ENCODE peak calls at places on chromosomes 4 and X, in eight cellular contexts. Z is stimulated activated CD8-positive, alpha-beta memory T cell treated with anti-CD3 and anti-CD28 coated beads, Interleukin-4, amount 100 ng/mL, for 24 hours; Q is A549; J is left ventricle myocardium inferior; O is dorsolateral prefrontal cortex; V is GM23338; D is stimulated activated naive CD8-positive, alpha-beta T cell treated with anti-CD3 and anti-CD28 coated beads, Interleukin-15, Interleukin-2, amounts not matched to agents 100 U/mL and 50 U/mL, for 24 hours; W is AML-193. Y is an unnamed sample.
A peak's percentile ranks its signal among the peaks of the same experiment; 100 is the strongest.

GRCh38 chrX:106612403-106612789 is 618 bp downstream of the RADX start:
- DNase-seq in O (no peak), Q (no peak), D (no peak), J (no peak), V (peak; percentile 21), W (no peak), Z (no peak), Y (no peak)

GRCh38 chr4:1240721-1241465 is 8.0 kb downstream of the CTBP1 start:
- DNase-seq in Q (no peak), Z (no peak), W (no peak), J (no peak), V (no peak), D (no peak), O (no peak), Y (no peak)

GRCh38 chr4:10737335-10737734 is 52.8 kb upstream of the CLNK start:
- DNase-seq in Z (no peak), D (no peak), W (no peak), J (no peak), O (no peak), V (peak; percentile 1), Q (no peak), Y (no peak)

GRCh38 chr4:30720021-30720655 is at the start of gene PCDH7:
- DNase-seq in Z (no peak), J (peak; percentile 22), O (peak; percentile 54), D (peak; percentile 19), V (peak; percentile 77), Q (peak; percentile 7), W (no peak), Y (no peak)

GRCh38 chr4:39932776-39933402 is 44.8 kb downstream of the PDS5A start:
- DNase-seq in Q (no peak), O (no peak), J (no peak), D (no peak), Z (no peak), W (no peak), V (no peak), Y (no peak)

GRCh38 chr4:20395160-20395773 is 143.6 kb downstream of the SLIT2 start:
- DNase-seq in V (peak; percentile 88), Q (peak; percentile 0), J (no peak), W (peak; percentile 35), O (no peak), D (peak; percentile 14), Z (no peak), Y (no peak)

GRCh38 chrX:39941332-39941920 is 156.3 kb downstream of the BCOR start:
- DNase-seq in V (no peak), Q (no peak), O (no peak), W (peak; percentile 95), D (no peak), Z (no peak), J (no peak), Y (no peak)

GRCh38 chr4:122000849-122001248 is 49.0 kb upstream of the TRPC3 start:
- DNase-seq in Z (no peak), W (no peak), J (no peak), Q (no peak), O (no peak), D (no peak), V (no peak), Y (no peak)

GRCh38 chrX:46029777-46030176 is 515.4 kb downstream of the ZNF674 start:
- DNase-seq in D (no peak), Z (no peak), Q (no peak), J (no peak), W (no peak), O (no peak), V (no peak), Y (no peak)

GRCh38 chr4:40055873-40056721 is 553 bp upstream of the N4BP2 start:
- DNase-seq in O (peak; percentile 41), D (peak; percentile 71), W (peak; percentile 76), Q (peak; percentile 44), V (peak; percentile 81), J (peak; percentile 66), Z (peak; percentile 36), Y (peak; percentile 82)

GRCh38 chrX:8981742-8982141 is 52.2 kb downstream of the FAM9B start:
- DNase-seq in W (no peak), O (no peak), Z (no peak), D (no peak), J (no peak), V (no peak), Q (no peak), Y (no peak)

Y was measured in GDM1.